ENCODE peak calls at places on chromosomes 7 and 10, in five cellular contexts. Y is A549, C is K562, T is HepG2, A is H1. W is an unnamed sample.

GRCh38 chr7:142934056-142934455 is 510 bp upstream of the TRPV5 start:
- DNase-seq in A (no peak), T (no peak), C (no peak), Y (no peak), W (no peak)

GRCh38 chr10:97127960-97128850 is 57.6 kb downstream of the SLIT1 start:
- DNase-seq in Y (no peak), C (no peak), T (no peak), A (no peak), W (no peak)

GRCh38 chr10:49310460-49310859 is 11.5 kb downstream of the C10orf71 start:
- DNase-seq in T (no peak), C (no peak), A (no peak), Y (no peak), W (no peak)

GRCh38 chr10:126538439-126539140 is 131.9 kb downstream of the C10orf90 start:
- DNase-seq in A (no peak), Y (no peak), C (no peak), T (no peak), W (no peak)

GRCh38 chr7:29236649-29237048 is 42.1 kb downstream of the CHN2 start:
- DNase-seq in Y (no peak), A (no peak), T (no peak), C (no peak), W (no peak)

GRCh38 chr7:234712-235553 is 42.6 kb downstream of the FAM20C start:
- DNase-seq in C (no peak), A (no peak), T (peak; percentile 78), Y (peak; percentile 88), W (no peak)

GRCh38 chr7:54159088-54159487 is 383.1 kb upstream of the VSTM2A start:
- DNase-seq in Y (no peak), T (no peak), A (no peak), C (no peak), W (no peak)

GRCh38 chr7:98867271-98867701 is 2.5 kb downstream of the TMEM130 start:
- DNase-seq in A (no peak), Y (no peak), C (no peak), T (no peak), W (no peak)

GRCh38 chr10:26323219-26323618 is 106.6 kb downstream of the GAD2 start:
- DNase-seq in A (no peak), Y (peak; percentile 37), C (no peak), T (no peak), W (no peak)

GRCh38 chr10:104123397-104123796 is 1.4 kb downstream of the SFR1 start:
- DNase-seq in T (no peak), A (no peak), Y (peak; percentile 39), C (no peak), W (peak; percentile 46)

GRCh38 chr10:85612833-85613232 is 753.8 kb downstream of the GRID1 start:
- DNase-seq in T (no peak), Y (peak; percentile 7), C (no peak), A (no peak), W (no peak)

GRCh38 chr10:24645022-24645421 is 78.7 kb downstream of the ARHGAP21 start:
- DNase-seq in T (no peak), Y (no peak), A (no peak), C (no peak), W (no peak)

GRCh38 chr10:49082767-49083166 is 32.6 kb downstream of the VSTM4 start:
- DNase-seq in C (no peak), Y (no peak), A (no peak), T (no peak), W (no peak)

GRCh38 chr7:33243319-33243881 is 114.0 kb downstream of the BBS9 start:
- DNase-seq in A (no peak), Y (peak; percentile 57), C (peak; percentile 53), T (peak; percentile 48), W (peak; percentile 65)

GRCh38 chr7:35355911-35356310 is 102.0 kb upstream of the TBX20 start:
- DNase-seq in Y (no peak), C (no peak), T (no peak), A (no peak), W (no peak)

GRCh38 chr7:39353615-39354376 is 212.4 kb upstream of the YAE1 start:
- DNase-seq in Y (no peak), T (no peak), A (peak; percentile 49), C (peak; percentile 11), W (peak; percentile 37)

GRCh38 chr10:70364001-70364771 is 18.2 kb downstream of the LRRC20 start:
- DNase-seq in T (peak; percentile 88), A (peak; percentile 76), Y (peak; percentile 88), C (peak; percentile 93), W (peak; percentile 79)

GRCh38 chr7:96499532-96499931 is 177.6 kb upstream of the SLC25A13 start:
- DNase-seq in Y (no peak), T (no peak), C (no peak), A (no peak), W (no peak)

GRCh38 chr10:69736866-69737641 is 64.7 kb upstream of the COL13A1 start:
- DNase-seq in T (no peak), C (no peak), A (no peak), Y (no peak), W (no peak)

GRCh38 chr7:28784166-28784870 is 173.8 kb downstream of the TRIL start:
- DNase-seq in T (no peak), A (no peak), Y (no peak), C (no peak), W (no peak)

GRCh38 chr7:74305987-74306736 is 17.0 kb downstream of the CLIP2 start:
- DNase-seq in T (no peak), A (no peak), Y (no peak), C (no peak), W (no peak)

GRCh38 chr7:156177396-156178055 is 365.3 kb upstream of the SHH start:
- DNase-seq in T (no peak), C (no peak), A (no peak), Y (no peak), W (no peak)

GRCh38 chr7:3321206-3321605 is 20.2 kb downstream of the SDK1 start:
- DNase-seq in T (peak; percentile 6), A (no peak), C (no peak), Y (no peak), W (no peak)

GRCh38 chr7:139871276-139871675 is 42.2 kb downstream of the TBXAS1 start:
- DNase-seq in A (no peak), Y (no peak), C (no peak), T (no peak), W (peak; percentile 83)

GRCh38 chr7:110534241-110534931 is 556.5 kb upstream of the LRRN3 start:
- DNase-seq in T (peak; percentile 4), Y (peak; percentile 89), C (peak; percentile 15), A (no peak), W (no peak)

GRCh38 chr7:14504134-14504533 is 398.4 kb downstream of the DGKB start:
- DNase-seq in C (no peak), A (no peak), T (no peak), Y (no peak), W (no peak)

GRCh38 chr10:110069502-110069982 is 61.8 kb downstream of the ADD3 start:
- DNase-seq in A (no peak), Y (no peak), C (no peak), T (no peak), W (peak; percentile 46)

GRCh38 chr10:63670291-63670898 is 149.2 kb downstream of the REEP3 start:
- DNase-seq in A (no peak), C (no peak), Y (no peak), T (no peak), W (peak; percentile 93)

GRCh38 chr7:42876182-42877068 is 35.4 kb downstream of the C7orf25 start:
- DNase-seq in T (peak; percentile 42), A (no peak), C (peak; percentile 71), Y (peak; percentile 58), W (peak; percentile 67)

GRCh38 chr7:3000566-3000965 is 43.1 kb downstream of the CARD11 start:
- DNase-seq in A (no peak), C (no peak), T (no peak), Y (no peak), W (no peak)

GRCh38 chr7:90595801-90596683 is at the start of gene CDK14:
- DNase-seq in T (peak; percentile 46), A (no peak), Y (peak; percentile 44), C (peak; percentile 80), W (peak; percentile 68)

GRCh38 chr7:41885748-41886147 is 182.9 kb upstream of the INHBA start:
- DNase-seq in Y (no peak), T (no peak), A (no peak), C (no peak), W (no peak)

GRCh38 chr7:75638607-75639070 is 100.1 kb downstream of the HIP1 start:
- DNase-seq in T (no peak), A (no peak), Y (no peak), C (no peak), W (peak; percentile 36)

GRCh38 chr10:105797234-105797890 is 1156.3 kb downstream of the SORCS3 start:
- DNase-seq in T (peak; percentile 8), Y (peak; percentile 25), C (peak; percentile 1), A (no peak), W (peak; percentile 1)

GRCh38 chr10:95395947-95396449 is 105.2 kb upstream of the PDLIM1 start:
- DNase-seq in T (no peak), Y (no peak), A (no peak), C (no peak), W (no peak)
- TF ChIP-seq JUN in T (no peak), Y (no peak), A (no peak), C (no peak), W (no peak)

GRCh38 chr10:19815478-19816419 is 483 bp upstream of the PLXDC2 start:
- DNase-seq in Y (peak; percentile 13), A (peak; percentile 57), T (no peak), C (peak; percentile 8), W (no peak)
- H3K27ac ChIP-seq in Y (peak overlapping the region; percentile 12), A (peak overlapping the region; percentile 73), T (no peak overlapping the region), C (no peak overlapping the region), W (no peak overlapping the region)

GRCh38 chr10:124223711-124224085 is 130.3 kb upstream of the CHST15 start:
- DNase-seq in T (no peak), A (no peak), C (no peak), Y (no peak), W (no peak)

GRCh38 chr10:124220971-124221355 is 127.6 kb upstream of the CHST15 start:
- DNase-seq in T (no peak), C (no peak), Y (no peak), A (no peak), W (no peak)

GRCh38 chr10:124223001-124223710 is 129.8 kb upstream of the CHST15 start:
- DNase-seq in C (no peak), T (no peak), Y (no peak), A (no peak), W (no peak)

GRCh38 chr10:124221356-124222297 is 128.2 kb upstream of the CHST15 start:
- DNase-seq in C (no peak), T (no peak), Y (no peak), A (no peak), W (peak; percentile 21)

GRCh38 chr10:124222298-124223000 is 129.1 kb upstream of the CHST15 start:
- DNase-seq in T (no peak), Y (no peak), A (no peak), C (no peak), W (peak; percentile 7)
- TF ChIP-seq JUN in T (no peak), Y (no peak), A (no peak), C (no peak), W (no peak)

GRCh38 chr7:151367304-151367703 is 25.7 kb downstream of the NUB1 start:
- DNase-seq in Y (no peak), C (no peak), A (no peak), T (no peak), W (no peak)
- H3K27ac ChIP-seq in Y (no peak overlapping the region), C (no peak overlapping the region), A (no peak overlapping the region), T (no peak overlapping the region), W (no peak overlapping the region)

W was measured in endothelial cell of umbilical vein.